ENCODE peak calls at places on chromosome 2, in four cellular contexts. One of them, this sample, is unnamed.

GRCh38 chr2:215590353-215590752 is 154.5 kb upstream of the FN1 start:
- DNase-seq in HepG2: peak
- DNase-seq in K562: no peak
- DNase-seq in GM12878: no peak
- DNase-seq in this sample: no peak

GRCh38 chr2:28268386-28268785 is 124.3 kb upstream of the FOSL2 start:
- DNase-seq in HepG2: no peak
- DNase-seq in K562: no peak
- DNase-seq in GM12878: no peak
- DNase-seq in this sample: no peak

GRCh38 chr2:202149953-202150352 is 76.9 kb downstream of the KIAA2012 start:
- DNase-seq in HepG2: no peak
- DNase-seq in K562: no peak
- DNase-seq in GM12878: no peak
- DNase-seq in this sample: no peak

GRCh38 chr2:174979996-174980395 is 25.2 kb downstream of the CHN1 start:
- DNase-seq in HepG2: no peak
- DNase-seq in K562: no peak
- DNase-seq in GM12878: no peak
- DNase-seq in this sample: no peak

GRCh38 chr2:26691881-26692813 is at the start of gene KCNK3:
- DNase-seq in HepG2: no peak
- DNase-seq in K562: peak
- DNase-seq in GM12878: no peak
- DNase-seq in this sample: peak

GRCh38 chr2:49068613-49069012 is 85.7 kb downstream of the FSHR start:
- DNase-seq in HepG2: no peak
- DNase-seq in K562: no peak
- DNase-seq in GM12878: no peak
- DNase-seq in this sample: no peak

GRCh38 chr2:8312861-8313768 is 368.7 kb upstream of the ID2 start:
- DNase-seq in HepG2: no peak
- DNase-seq in K562: peak
- DNase-seq in GM12878: peak
- DNase-seq in this sample: no peak

GRCh38 chr2:164964744-164965143 is 9.4 kb upstream of the SLC38A11 start:
- DNase-seq in HepG2: no peak
- DNase-seq in K562: no peak
- DNase-seq in GM12878: no peak
- DNase-seq in this sample: no peak

GRCh38 chr2:160010361-160011145 is 51.9 kb downstream of the PLA2R1 start:
- DNase-seq in HepG2: no peak
- DNase-seq in K562: no peak
- DNase-seq in GM12878: no peak
- DNase-seq in this sample: no peak

GRCh38 chr2:105344704-105345345 is 7.5 kb downstream of the C2orf49 start:
- DNase-seq in HepG2: peak
- DNase-seq in K562: no peak
- DNase-seq in GM12878: no peak
- DNase-seq in this sample: no peak

GRCh38 chr2:128690869-128691268 is 372.2 kb upstream of the HS6ST1 start:
- DNase-seq in HepG2: no peak
- DNase-seq in K562: no peak
- DNase-seq in GM12878: no peak
- DNase-seq in this sample: no peak

GRCh38 chr2:240121675-240122074 is 14.4 kb downstream of the COPS9 start:
- DNase-seq in HepG2: no peak
- DNase-seq in K562: no peak
- DNase-seq in GM12878: no peak
- DNase-seq in this sample: no peak
- TF ChIP-seq TCF7 in HepG2: no peak
- TF ChIP-seq TCF7 in K562: no peak
- TF ChIP-seq TCF7 in GM12878: no peak
- TF ChIP-seq TCF7 in this sample: no peak

GRCh38 chr2:240813231-240813921 is 6.6 kb downstream of the KIF1A start:
- DNase-seq in HepG2: no peak
- DNase-seq in K562: no peak
- DNase-seq in GM12878: no peak
- DNase-seq in this sample: no peak
- TF ChIP-seq TCF7 in HepG2: no peak
- TF ChIP-seq TCF7 in K562: no peak
- TF ChIP-seq TCF7 in GM12878: no peak
- TF ChIP-seq TCF7 in this sample: no peak

GRCh38 chr2:147173186-147173575 is 671.6 kb upstream of the ACVR2A start:
- DNase-seq in HepG2: peak
- DNase-seq in K562: no peak
- DNase-seq in GM12878: no peak
- DNase-seq in this sample: no peak
- TF ChIP-seq TCF7 in HepG2: no peak
- TF ChIP-seq TCF7 in K562: no peak
- TF ChIP-seq TCF7 in GM12878: no peak
- TF ChIP-seq TCF7 in this sample: no peak

DNA sequence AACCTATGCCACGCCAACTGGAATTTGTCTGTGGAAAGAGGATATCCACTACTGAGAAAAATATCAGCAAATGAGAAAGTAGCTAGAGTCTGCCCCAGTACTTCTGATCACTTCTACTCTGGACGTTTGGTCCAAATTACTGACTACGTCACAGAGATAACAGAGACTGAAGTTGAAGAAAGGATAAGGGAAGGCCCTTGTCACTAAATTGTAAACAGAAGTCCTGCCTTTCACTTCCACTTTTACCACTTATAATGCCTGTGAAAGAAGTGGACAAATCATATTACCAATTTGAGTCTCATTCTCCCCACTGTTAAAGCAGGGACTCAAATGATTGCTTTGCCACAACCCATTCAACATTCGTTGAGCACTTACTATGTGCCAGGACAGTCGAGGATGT is 173.9 kb upstream of the ERBB4 start:
- DNase-seq in HepG2: no peak
- DNase-seq in K562: no peak
- DNase-seq in GM12878: no peak
- DNase-seq in this sample: no peak
- TF ChIP-seq TCF7 in HepG2: no peak
- TF ChIP-seq TCF7 in K562: no peak
- TF ChIP-seq TCF7 in GM12878: no peak
- TF ChIP-seq TCF7 in this sample: no peak

DNA sequence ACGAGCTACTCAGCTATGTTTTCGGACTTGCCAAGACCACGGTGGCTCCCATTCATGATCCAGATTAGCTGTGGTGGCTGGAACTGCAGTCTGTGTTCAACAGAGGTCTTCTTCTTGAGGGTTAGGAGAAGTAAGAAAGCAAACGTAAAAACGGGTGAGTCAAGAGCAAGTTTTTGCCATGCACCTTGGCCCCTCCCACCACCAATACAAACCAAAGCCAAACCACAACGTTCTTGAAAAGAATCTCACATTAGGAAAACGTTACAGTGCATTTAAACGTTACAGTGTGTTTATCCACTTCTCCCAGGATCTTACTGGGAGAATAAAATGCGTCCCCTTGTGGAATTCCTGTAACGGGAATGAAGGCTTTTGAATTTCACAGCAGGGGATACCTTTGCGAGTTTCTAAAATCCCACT is 725 bp downstream of the FBXO48 start:
- DNase-seq in HepG2: peak
- DNase-seq in K562: peak
- DNase-seq in GM12878: no peak
- DNase-seq in this sample: no peak
- TF ChIP-seq TCF7 in HepG2: no peak
- TF ChIP-seq TCF7 in K562: no peak
- TF ChIP-seq TCF7 in GM12878: no peak
- TF ChIP-seq TCF7 in this sample: no peak

GRCh38 chr2:10732924-10733583 is 11.6 kb downstream of the ATP6V1C2 start:
- DNase-seq in HepG2: no peak
- DNase-seq in K562: no peak
- DNase-seq in GM12878: no peak
- DNase-seq in this sample: no peak

GRCh38 chr2:10738192-10738591 is 16.8 kb downstream of the ATP6V1C2 start:
- DNase-seq in HepG2: no peak
- DNase-seq in K562: no peak
- DNase-seq in GM12878: no peak
- DNase-seq in this sample: no peak

GRCh38 chr2:10733980-10734379 is 12.6 kb downstream of the ATP6V1C2 start:
- DNase-seq in HepG2: no peak
- DNase-seq in K562: peak
- DNase-seq in GM12878: no peak
- DNase-seq in this sample: no peak

GRCh38 chr2:10733584-10733958 is 12.1 kb downstream of the ATP6V1C2 start:
- DNase-seq in HepG2: no peak
- DNase-seq in K562: peak
- DNase-seq in GM12878: no peak
- DNase-seq in this sample: no peak
- TF ChIP-seq TCF7 in HepG2: no peak
- TF ChIP-seq TCF7 in K562: no peak
- TF ChIP-seq TCF7 in GM12878: no peak
- TF ChIP-seq TCF7 in this sample: no peak

GRCh38 chr2:101762451-101763171 is 65.1 kb downstream of the MAP4K4 start:
- DNase-seq in HepG2: no peak
- DNase-seq in K562: no peak
- DNase-seq in GM12878: no peak
- DNase-seq in this sample: peak

GRCh38 chr2:101754613-101755012 is 57.1 kb downstream of the MAP4K4 start:
- DNase-seq in HepG2: no peak
- DNase-seq in K562: no peak
- DNase-seq in GM12878: no peak
- DNase-seq in this sample: no peak

GRCh38 chr2:101756266-101756665 is 58.8 kb downstream of the MAP4K4 start:
- DNase-seq in HepG2: no peak
- DNase-seq in K562: no peak
- DNase-seq in GM12878: no peak
- DNase-seq in this sample: no peak

GRCh38 chr2:101758001-101758400 is 60.5 kb downstream of the MAP4K4 start:
- DNase-seq in HepG2: no peak
- DNase-seq in K562: no peak
- DNase-seq in GM12878: no peak
- DNase-seq in this sample: no peak

DNA sequence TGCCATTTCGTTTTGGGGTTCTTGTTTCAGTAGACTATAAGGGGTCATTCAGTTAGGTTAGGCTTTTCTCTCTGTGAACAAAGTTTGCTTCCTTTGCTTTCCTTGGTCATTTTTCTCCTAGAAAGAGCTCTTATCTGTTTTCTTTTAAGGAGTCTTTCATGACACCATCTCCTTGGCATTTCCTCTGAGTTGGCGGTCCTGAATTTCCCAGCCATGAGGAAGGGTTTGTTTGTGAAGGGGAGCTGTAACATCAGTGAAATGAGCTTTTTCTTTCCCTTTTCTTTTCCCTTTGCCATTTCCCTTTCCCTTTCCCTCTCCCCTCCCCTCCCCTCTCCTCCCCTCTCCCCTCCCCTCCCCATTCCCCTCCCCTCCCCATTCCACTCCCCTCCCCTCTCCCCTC is 61.7 kb downstream of the MAP4K4 start:
- DNase-seq in HepG2: no peak
- DNase-seq in K562: no peak
- DNase-seq in GM12878: no peak
- DNase-seq in this sample: no peak
- TF ChIP-seq TCF7 in HepG2: no peak
- TF ChIP-seq TCF7 in K562: no peak
- TF ChIP-seq TCF7 in GM12878: no peak
- TF ChIP-seq TCF7 in this sample: no peak

This sample was measured in WTC11.